ENCODE peak calls at places on chromosomes 3 and 15, in ten cellular contexts. D is stimulated activated naive CD8-positive, alpha-beta T cell treated with anti-CD3 and anti-CD28 coated beads, Interleukin-15, Interleukin-2, amounts not matched to agents 100 U/mL and 50 U/mL, for 24 hours; L is RPMI7951; N is endodermal cell; J is GM04504; H is AG08395; C is COLO829; W is stimulated activated CD8-positive, alpha-beta memory T cell treated with anti-CD3 and anti-CD28 coated beads, Interleukin-7, amount 100 ng/mL, for 4 hours; K is G401; E is endothelial cell of umbilical vein. T is an unnamed sample.

GRCh38 chr3:8824238-8824637 is 54.8 kb upstream of the OXTR start:
- DNase-seq in D (no peak), E (no peak), L (peak; percentile 14), W (no peak), H (no peak), N (no peak), K (no peak), C (no peak), J (no peak), T (no peak)

GRCh38 chr3:67017211-67017610 is 19.1 kb downstream of the KBTBD8 start:
- DNase-seq in L (peak; percentile 54), D (no peak), C (no peak), H (no peak), E (no peak), K (no peak), N (peak; percentile 55), J (no peak), W (no peak), T (no peak)

GRCh38 chr3:16040991-16041390 is 133.5 kb upstream of the GALNT15 start:
- DNase-seq in D (no peak), C (no peak), W (no peak), E (no peak), J (no peak), N (no peak), H (no peak), L (no peak), K (no peak), T (no peak)

GRCh38 chr3:108175352-108175751 is 46.9 kb downstream of the IFT57 start:
- DNase-seq in C (no peak), J (no peak), D (no peak), L (no peak), W (no peak), K (no peak), N (no peak), H (no peak), E (no peak), T (no peak)

GRCh38 chr3:169811606-169812123 is 1.0 kb upstream of the LRRIQ4 start:
- DNase-seq in E (peak; percentile 45), J (peak; percentile 10), N (no peak), K (peak; percentile 7), H (peak; percentile 41), D (no peak), L (peak; percentile 78), W (no peak), C (peak; percentile 30), T (no peak)

GRCh38 chr15:70054884-70055387 is 42.8 kb downstream of the TLE3 start:
- DNase-seq in C (no peak), N (no peak), K (no peak), D (no peak), W (no peak), L (no peak), J (no peak), H (no peak), E (no peak), T (no peak)

GRCh38 chr3:164848922-164849321 is 229.4 kb downstream of the SI start:
- DNase-seq in K (no peak), L (no peak), E (no peak), D (no peak), W (no peak), H (no peak), C (no peak), J (no peak), N (no peak), T (no peak)

GRCh38 chr15:89495638-89496145 is 691 bp downstream of the RHCG start:
- DNase-seq in C (no peak), L (peak; percentile 14), E (no peak), W (no peak), D (no peak), J (no peak), K (no peak), N (no peak), H (no peak), T (no peak)

GRCh38 chr3:42702982-42703694 is 540 bp upstream of the HHATL start:
- DNase-seq in W (no peak), K (no peak), E (no peak), C (no peak), H (no peak), L (no peak), N (no peak), J (no peak), D (no peak), T (no peak)

GRCh38 chr3:118380576-118380975 is 654.1 kb downstream of the IGSF11 start:
- DNase-seq in J (no peak), L (no peak), H (no peak), W (no peak), E (no peak), D (no peak), K (no peak), C (no peak), N (no peak), T (no peak)

GRCh38 chr3:50171540-50172301 is 16.6 kb downstream of the SEMA3F start:
- DNase-seq in L (no peak), E (no peak), C (no peak), N (no peak), W (no peak), D (no peak), J (no peak), H (no peak), K (no peak), T (no peak)

GRCh38 chr3:58117561-58118305 is 93.0 kb downstream of the DNASE1L3 start:
- DNase-seq in W (no peak), E (peak; percentile 95), D (no peak), J (no peak), L (no peak), K (peak; percentile 93), C (no peak), H (peak; percentile 26), N (peak; percentile 59), T (no peak)

GRCh38 chr3:112686360-112686759 is 45.4 kb upstream of the CCDC80 start:
- DNase-seq in W (no peak), L (peak; percentile 5), D (no peak), J (no peak), K (no peak), C (no peak), H (no peak), E (no peak), N (no peak), T (no peak)

GRCh38 chr15:20356444-20357138 is 185.0 kb downstream of the GOLGA6L6 start:
- DNase-seq in W (peak; percentile 77), J (no peak), N (peak; percentile 90), K (peak; percentile 92), C (peak; percentile 79), D (peak; percentile 86), E (no peak), L (peak; percentile 69), H (no peak), T (peak; percentile 57)

T was measured in GM18507.